ENCODE peak calls at places on chromosomes 16 and 17, in six cellular contexts. V is cardiac muscle cell, B is Peyer's patch, F is astrocyte, R is H9, D is uterus. N is an unnamed sample.
A peak's percentile ranks its signal among the peaks of the same experiment; 100 is the strongest.

GRCh38 chr17:19410875-19411291 is at the start of gene RNF112:
- DNase-seq in B (no peak), R (no peak), V (no peak), D (peak; percentile 41), F (peak; percentile 47), N (no peak)

GRCh38 chr17:55549140-55549539 is 37.9 kb upstream of the SMIM36 start:
- DNase-seq in D (no peak), V (peak; percentile 53), F (no peak), B (no peak), R (no peak), N (no peak)

GRCh38 chr17:47810200-47810821 is 11.3 kb downstream of the OSBPL7 start:
- DNase-seq in R (peak; percentile 73), V (peak; percentile 28), F (peak; percentile 90), D (no peak), B (no peak), N (no peak)

GRCh38 chr17:4955091-4955490 is 4.2 kb downstream of the ENO3 start:
- DNase-seq in V (no peak), D (no peak), R (no peak), B (no peak), F (no peak), N (no peak)

GRCh38 chr17:48160177-48160967 is 52.8 kb downstream of the SNX11 start:
- DNase-seq in D (no peak), R (peak; percentile 95), B (no peak), F (no peak), V (no peak), N (no peak)

GRCh38 chr17:35817196-35817595 is 7.9 kb downstream of the TAF15 start:
- DNase-seq in R (no peak), B (no peak), D (no peak), V (no peak), F (no peak), N (no peak)

GRCh38 chr16:58198022-58198683 is at the start of gene CSNK2A2:
- DNase-seq in V (peak; percentile 90), F (peak; percentile 31), D (peak; percentile 70), R (peak; percentile 54), B (peak; percentile 59), N (peak; percentile 73)

GRCh38 chr16:27927266-27927901 is 136.1 kb downstream of the GSG1L start:
- DNase-seq in F (no peak), D (no peak), B (no peak), R (no peak), V (no peak), N (no peak)

GRCh38 chr16:67068212-67068753 is 39.3 kb downstream of the CBFB start:
- DNase-seq in R (no peak), B (no peak), F (no peak), V (no peak), D (no peak), N (no peak)

GRCh38 chr16:4924593-4925378 is 12.2 kb downstream of the PPL start:
- DNase-seq in F (no peak), R (peak; percentile 83), V (no peak), B (no peak), D (no peak), N (no peak)

GRCh38 chr17:82874011-82874835 is 34.4 kb upstream of the ZNF750 start:
- DNase-seq in F (no peak), R (no peak), D (no peak), B (no peak), V (no peak), N (no peak)

GRCh38 chr16:16111639-16112038 is 111.7 kb downstream of the ABCC6 start:
- DNase-seq in F (no peak), B (no peak), D (no peak), V (no peak), R (no peak), N (no peak)

GRCh38 chr16:16109453-16110110 is 113.7 kb downstream of the ABCC6 start:
- DNase-seq in F (no peak), V (no peak), R (no peak), D (no peak), B (no peak), N (no peak)

GRCh38 chr16:16108759-16109158 is 114.5 kb downstream of the ABCC6 start:
- DNase-seq in D (no peak), R (no peak), V (no peak), F (peak; percentile 10), B (no peak), N (no peak)

GRCh38 chr16:16107839-16108238 is 115.5 kb downstream of the ABCC6 start:
- DNase-seq in V (no peak), R (no peak), F (no peak), D (no peak), B (no peak), N (no peak)

DNA sequence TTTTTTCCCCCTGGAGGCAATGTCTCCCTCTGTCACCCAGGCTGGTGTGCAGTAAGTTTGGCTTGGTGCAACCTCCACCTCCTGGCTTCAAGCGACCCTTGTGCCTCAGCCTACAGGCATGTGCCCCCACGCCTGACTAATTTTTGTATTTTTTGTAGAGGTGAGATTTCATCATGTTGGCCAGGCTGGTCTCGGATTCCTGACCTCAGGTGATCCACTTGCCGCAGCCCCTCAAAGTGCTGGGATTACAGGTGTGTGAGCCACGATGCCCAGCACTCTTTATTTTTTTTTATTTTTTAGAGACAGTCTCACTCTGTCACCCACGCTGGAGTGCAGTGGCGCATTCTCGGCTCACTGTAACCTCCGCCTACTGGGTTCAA is 113.2 kb downstream of the ABCC6 start:
- DNase-seq in V (no peak), R (no peak), D (no peak), F (no peak), B (no peak), N (no peak)
- H3K27ac ChIP-seq in V (no peak overlapping the region), R (no peak overlapping the region), D (no peak overlapping the region), F (no peak overlapping the region), B (no peak overlapping the region), N (no peak overlapping the region)

GRCh38 chr17:40801157-40801556 is 1.4 kb upstream of the KRT28 start:
- DNase-seq in V (no peak), D (no peak), F (no peak), B (no peak), R (no peak), N (no peak)
- H3K27me3 ChIP-seq in V (peaks cover 65% of the 10 kb centered on the region), D (no peaks in the 10 kb centered on the region), F (peaks cover 29% of the 10 kb centered on the region), B (no peaks in the 10 kb centered on the region), R (no peaks in the 10 kb centered on the region), N (no peaks in the 10 kb centered on the region)

GRCh38 chr17:46166692-46167249 is 26.5 kb downstream of the KANSL1 start:
- DNase-seq in B (no peak), R (no peak), V (no peak), F (no peak), D (no peak), N (no peak)

GRCh38 chr17:46163316-46163715 is 29.9 kb downstream of the KANSL1 start:
- DNase-seq in R (no peak), F (no peak), B (no peak), V (no peak), D (no peak), N (no peak)

GRCh38 chr17:46162871-46163270 is 30.4 kb downstream of the KANSL1 start:
- DNase-seq in R (no peak), V (no peak), B (no peak), D (no peak), F (no peak), N (no peak)

GRCh38 chr17:46167267-46167666 is 26.0 kb downstream of the KANSL1 start:
- DNase-seq in B (no peak), R (no peak), F (no peak), D (no peak), V (no peak), N (no peak)

DNA sequence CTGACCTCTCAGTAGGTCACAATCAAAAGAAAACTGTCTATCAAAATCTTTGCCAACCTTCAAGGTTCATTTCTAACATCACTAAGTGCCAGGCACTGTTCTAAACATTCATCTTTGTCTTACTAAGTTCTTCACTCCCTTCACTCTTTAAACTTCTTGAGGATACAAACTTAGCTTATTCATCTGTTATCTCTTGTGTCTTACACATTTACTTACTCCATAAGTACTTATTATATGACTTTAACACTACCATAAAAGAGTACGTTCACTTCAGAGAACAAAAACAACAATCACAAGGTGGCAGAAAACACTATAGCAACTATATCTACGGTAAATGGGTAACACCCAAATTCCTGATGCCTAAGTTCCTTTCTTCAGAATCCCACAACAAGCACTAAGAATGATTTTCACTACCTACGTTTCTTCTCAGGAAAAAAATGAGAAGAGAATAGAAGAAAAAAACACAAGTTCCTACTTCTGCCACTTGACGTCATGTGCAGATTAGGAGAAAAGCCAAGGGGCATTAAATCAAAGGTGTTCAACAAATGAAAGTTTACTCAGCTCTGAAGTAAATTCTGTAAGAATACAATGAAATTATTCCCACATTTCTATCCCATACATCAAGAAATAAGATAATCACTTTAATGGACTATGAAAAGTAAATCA is 29.2 kb downstream of the KANSL1 start:
- DNase-seq in R (no peak), V (no peak), B (no peak), D (no peak), F (no peak), N (no peak)
- H3K4me1 ChIP-seq in R (peaks cover under 1% of the 10 kb centered on the region), V (peaks cover 43% of the 10 kb centered on the region), B (peaks cover 28% of the 10 kb centered on the region), D (peaks cover 12% of the 10 kb centered on the region), F (peaks cover 18% of the 10 kb centered on the region), N (peaks cover 49% of the 10 kb centered on the region)

GRCh38 chr16:53773881-53774280 is 69.9 kb downstream of the FTO start:
- DNase-seq in V (no peak), D (no peak), B (no peak), R (no peak), F (no peak), N (no peak)
- H3K27ac ChIP-seq in V (peak overlapping the region; percentile 48), D (no peak overlapping the region), B (no peak overlapping the region), R (no peak overlapping the region), F (no peak overlapping the region), N (no peak overlapping the region)

DNA sequence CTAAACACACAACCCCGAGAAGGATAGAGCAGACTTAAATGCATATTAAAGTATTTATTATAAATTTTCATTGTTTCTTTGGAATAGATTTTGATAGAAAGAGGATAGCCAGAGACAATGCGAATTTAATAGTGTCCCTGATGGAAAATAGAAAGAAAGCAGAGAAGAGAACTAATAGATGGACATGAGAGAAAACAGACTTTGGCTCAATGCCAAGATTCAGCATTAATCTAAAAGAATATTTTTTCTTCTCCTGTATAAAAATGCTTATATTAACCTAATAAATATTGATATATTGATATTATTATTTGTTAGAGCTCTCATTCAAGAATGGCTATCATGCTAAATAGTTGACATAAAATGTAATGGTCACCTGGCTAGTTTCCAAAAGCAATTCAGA is 173.4 kb downstream of the KIF2B start:
- DNase-seq in D (no peak), R (no peak), V (no peak), F (no peak), B (no peak), N (no peak)
- H3K27me3 ChIP-seq in D (no peaks in the 10 kb centered on the region), R (no peaks in the 10 kb centered on the region), V (no peaks in the 10 kb centered on the region), F (no peaks in the 10 kb centered on the region), B (no peaks in the 10 kb centered on the region), N (no peaks in the 10 kb centered on the region)

GRCh38 chr17:28053044-28053670 is 10.7 kb downstream of the NLK start:
- DNase-seq in V (no peak), F (peak; percentile 39), R (no peak), B (no peak), D (no peak), N (no peak)

GRCh38 chr17:28057731-28058246 is 15.3 kb downstream of the NLK start:
- DNase-seq in B (no peak), R (no peak), V (no peak), F (peak; percentile 55), D (no peak), N (no peak)

GRCh38 chr17:28053725-28054124 is 11.2 kb downstream of the NLK start:
- DNase-seq in V (no peak), D (no peak), R (no peak), B (no peak), F (no peak), N (no peak)

GRCh38 chr17:28055546-28056275 is 13.2 kb downstream of the NLK start:
- DNase-seq in R (no peak), V (no peak), D (no peak), B (no peak), F (no peak), N (no peak)

GRCh38 chr17:28056276-28056620 is 13.8 kb downstream of the NLK start:
- DNase-seq in D (no peak), B (no peak), V (no peak), R (no peak), F (no peak), N (no peak)
- H3K4me1 ChIP-seq in D (peaks cover 7% of the 10 kb centered on the region), B (no peaks in the 10 kb centered on the region), V (peaks cover 28% of the 10 kb centered on the region), R (peaks cover 10% of the 10 kb centered on the region), F (peaks cover 5% of the 10 kb centered on the region), N (no peaks in the 10 kb centered on the region)

N was measured in ascending aorta.